ENCODE peak calls at places on chromosomes 5 and 9, in four cellular contexts. One of them, this sample, is unnamed.

GRCh38 chr5:164094321-164094720 is 588.9 kb downstream of the MAT2B start:
- DNase-seq in tibial nerve: no peak
- DNase-seq in HepG2: no peak
- DNase-seq in sigmoid colon: no peak
- DNase-seq in this sample: no peak

GRCh38 chr5:148515460-148515859 is 131.7 kb downstream of the FBXO38 start:
- DNase-seq in sigmoid colon: no peak
- DNase-seq in HepG2: no peak
- DNase-seq in tibial nerve: no peak
- DNase-seq in this sample: no peak

GRCh38 chr5:131413605-131414559 is 150.0 kb downstream of the CDC42SE2 start:
- DNase-seq in sigmoid colon: no peak
- DNase-seq in tibial nerve: no peak
- DNase-seq in HepG2: no peak
- DNase-seq in this sample: no peak

GRCh38 chr9:84573098-84573497 is 96.4 kb upstream of the NTRK2 start:
- DNase-seq in tibial nerve: no peak
- DNase-seq in HepG2: no peak
- DNase-seq in sigmoid colon: no peak
- DNase-seq in this sample: no peak

GRCh38 chr5:151624486-151624885 is 33.4 kb upstream of the FAT2 start:
- DNase-seq in sigmoid colon: no peak
- DNase-seq in tibial nerve: no peak
- DNase-seq in HepG2: no peak
- DNase-seq in this sample: no peak

GRCh38 chr9:130854086-130854485 is 19.0 kb downstream of the ABL1 start:
- DNase-seq in tibial nerve: no peak
- DNase-seq in sigmoid colon: peak
- DNase-seq in HepG2: no peak
- DNase-seq in this sample: no peak

GRCh38 chr9:107732781-107733529 is 243.4 kb upstream of the KLF4 start:
- DNase-seq in sigmoid colon: peak
- DNase-seq in HepG2: no peak
- DNase-seq in tibial nerve: peak
- DNase-seq in this sample: peak

GRCh38 chr9:99497641-99498040 is 275.6 kb downstream of the SEC61B start:
- DNase-seq in tibial nerve: no peak
- DNase-seq in HepG2: no peak
- DNase-seq in sigmoid colon: no peak
- DNase-seq in this sample: no peak

GRCh38 chr9:122386316-122386872 is 15.6 kb downstream of the PTGS1 start:
- DNase-seq in tibial nerve: no peak
- DNase-seq in HepG2: no peak
- DNase-seq in sigmoid colon: peak
- DNase-seq in this sample: no peak

GRCh38 chr5:90135979-90136378 is 273.6 kb downstream of the CETN3 start:
- DNase-seq in tibial nerve: no peak
- DNase-seq in sigmoid colon: no peak
- DNase-seq in HepG2: peak
- DNase-seq in this sample: no peak

GRCh38 chr5:37217976-37218375 is 31.2 kb downstream of the CPLANE1 start:
- DNase-seq in tibial nerve: no peak
- DNase-seq in sigmoid colon: no peak
- DNase-seq in HepG2: no peak
- DNase-seq in this sample: no peak

GRCh38 chr5:172798422-172799215 is 27.6 kb upstream of the DUSP1 start:
- DNase-seq in sigmoid colon: peak
- DNase-seq in HepG2: no peak
- DNase-seq in tibial nerve: peak
- DNase-seq in this sample: no peak
- TF ChIP-seq EP300 in sigmoid colon: no peak
- TF ChIP-seq EP300 in HepG2: no peak
- TF ChIP-seq EP300 in tibial nerve: peak
- TF ChIP-seq EP300 in this sample: no peak

GRCh38 chr5:169803077-169803981 is 166.3 kb downstream of the DOCK2 start:
- DNase-seq in sigmoid colon: peak
- DNase-seq in HepG2: no peak
- DNase-seq in tibial nerve: no peak
- DNase-seq in this sample: no peak
- TF ChIP-seq EP300 in sigmoid colon: no peak
- TF ChIP-seq EP300 in HepG2: no peak
- TF ChIP-seq EP300 in tibial nerve: no peak
- TF ChIP-seq EP300 in this sample: no peak

DNA sequence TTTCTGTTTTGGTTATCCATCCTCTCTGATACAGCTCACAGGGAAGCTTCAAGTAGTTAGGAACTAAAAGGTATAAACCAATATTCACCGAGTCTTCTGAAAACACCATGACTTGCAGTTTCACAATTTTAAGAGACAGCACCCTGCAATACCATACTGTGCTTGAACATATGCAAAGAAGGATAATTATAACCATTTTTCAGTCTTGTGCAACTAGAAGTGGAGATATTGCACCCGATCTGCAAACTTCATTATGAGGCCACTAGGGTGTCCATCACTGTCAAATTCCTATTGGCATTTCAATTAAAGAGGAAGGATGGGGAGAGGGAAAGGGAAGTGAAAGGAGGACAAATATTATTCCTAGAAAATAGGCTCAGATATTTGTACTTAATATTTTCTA is 32.4 kb upstream of the CEP120 start:
- DNase-seq in sigmoid colon: no peak
- DNase-seq in HepG2: no peak
- DNase-seq in tibial nerve: no peak
- DNase-seq in this sample: no peak
- TF ChIP-seq EP300 in sigmoid colon: no peak
- TF ChIP-seq EP300 in HepG2: no peak
- TF ChIP-seq EP300 in tibial nerve: no peak
- TF ChIP-seq EP300 in this sample: no peak

GRCh38 chr5:145598184-145598583 is 237.0 kb downstream of the PRELID2 start:
- DNase-seq in HepG2: no peak
- DNase-seq in tibial nerve: no peak
- DNase-seq in sigmoid colon: no peak
- DNase-seq in this sample: no peak
- TF ChIP-seq EP300 in HepG2: no peak
- TF ChIP-seq EP300 in tibial nerve: no peak
- TF ChIP-seq EP300 in sigmoid colon: no peak
- TF ChIP-seq EP300 in this sample: no peak

DNA sequence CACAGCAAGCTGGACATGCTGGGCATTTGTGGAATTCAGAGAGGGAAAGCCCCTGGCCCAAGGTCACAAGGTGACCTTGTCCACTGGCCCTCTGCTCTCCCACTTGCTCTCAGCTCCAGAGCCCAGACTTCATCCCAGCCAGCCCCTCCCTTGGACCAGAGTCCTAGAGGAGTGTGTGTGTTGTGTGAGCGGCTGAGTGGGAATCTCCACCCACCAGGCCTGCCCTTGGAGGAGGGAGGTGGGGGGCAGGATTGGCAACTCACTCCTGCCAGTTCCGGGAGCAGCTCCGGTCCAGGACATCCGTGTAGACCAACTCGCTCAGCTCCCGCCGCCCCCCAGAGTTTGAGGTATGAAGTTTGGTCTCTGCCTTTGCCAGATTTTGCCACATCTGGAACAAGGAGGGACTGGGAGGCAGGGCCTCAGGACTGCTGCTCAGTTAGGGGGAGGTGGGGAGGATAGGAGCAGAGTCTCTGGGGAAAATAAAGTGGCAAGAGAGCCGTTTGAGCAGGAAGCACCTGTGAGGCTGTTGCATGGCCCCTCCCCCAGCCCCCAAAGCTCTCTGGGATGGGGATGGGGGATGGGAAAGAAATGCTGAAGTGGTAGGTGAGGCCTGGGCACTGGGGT is 1.4 kb downstream of the MZB1 start:
- DNase-seq in HepG2: peak
- DNase-seq in tibial nerve: no peak
- DNase-seq in sigmoid colon: no peak
- DNase-seq in this sample: peak
- TF ChIP-seq EP300 in HepG2: no peak
- TF ChIP-seq EP300 in tibial nerve: no peak
- TF ChIP-seq EP300 in sigmoid colon: no peak
- TF ChIP-seq EP300 in this sample: no peak

This sample was measured in stomach.